ENCODE peak calls at places on chromosomes 4 and X, in five cellular contexts. F, H, T, M and G are unnamed samples.

GRCh38 chrX:41558531-41558930 is 111.4 kb downstream of the NYX start:
- DNase-seq in H (no peak), T (peak), M (peak), F (no peak), G (no peak)

GRCh38 chr4:176964116-176964691 is 171.5 kb upstream of the VEGFC start:
- DNase-seq in M (peak), T (peak), H (no peak), F (no peak), G (no peak)

GRCh38 chr4:150217192-150217591 is 138.9 kb downstream of the DCLK2 start:
- DNase-seq in T (no peak), F (no peak), H (no peak), M (peak), G (no peak)

GRCh38 chr4:53313510-53313909 is 52.4 kb downstream of the SCFD2 start:
- DNase-seq in M (peak), F (no peak), H (no peak), T (peak), G (no peak)

GRCh38 chr4:100165809-100166208 is 24.5 kb downstream of the DDIT4L start:
- DNase-seq in H (no peak), M (no peak), T (no peak), F (no peak), G (no peak)

GRCh38 chr4:663438-664428 is 10.3 kb downstream of the ATP5ME start:
- DNase-seq in H (peak), T (peak), M (peak), F (no peak), G (peak)

GRCh38 chr4:93478805-93479204 is 349.7 kb upstream of the ATOH1 start:
- DNase-seq in T (no peak), M (no peak), F (no peak), H (no peak), G (no peak)

GRCh38 chr4:139901516-139902327 is 236.1 kb downstream of the MGST2 start:
- DNase-seq in T (no peak), H (no peak), M (no peak), F (no peak), G (no peak)

GRCh38 chrX:147902270-147902669 is 9.4 kb upstream of the FMR1 start:
- DNase-seq in M (no peak), T (no peak), H (no peak), F (no peak), G (no peak)